ENCODE peak calls at places on chromosomes 6 and 20, in five cellular contexts. T, O, K, L and H are unnamed samples.

GRCh38 chr6:14151773-14152172 is 34.2 kb downstream of the CD83 start:
- DNase-seq in T (no peak), O (no peak), K (no peak), L (no peak), H (no peak)

GRCh38 chr6:37306026-37306425 is 47.8 kb upstream of the RNF8 start:
- DNase-seq in T (no peak), O (no peak), K (no peak), L (no peak), H (no peak)

GRCh38 chr6:116531675-116532570 is 13.6 kb downstream of the TRAPPC3L start:
- DNase-seq in T (peak; percentile 13), O (no peak), K (peak; percentile 54), L (peak; percentile 52), H (peak; percentile 73)

GRCh38 chr20:48128436-48128835 is 343.2 kb upstream of the SULF2 start:
- DNase-seq in T (no peak), O (peak; percentile 18), K (no peak), L (no peak), H (no peak)

GRCh38 chr20:61429458-61430227 is 177.6 kb downstream of the CDH4 start:
- DNase-seq in T (no peak), O (no peak), K (no peak), L (no peak), H (no peak)

GRCh38 chr6:56573142-56573541 is 69.5 kb downstream of the DST start:
- DNase-seq in T (no peak), O (no peak), K (no peak), L (no peak), H (no peak)

GRCh38 chr6:124968401-124968800 is 6.2 kb downstream of the RNF217 start:
- DNase-seq in T (no peak), O (no peak), K (no peak), L (no peak), H (no peak)

GRCh38 chr6:159943965-159944598 is 24.8 kb upstream of the IGF2R start:
- DNase-seq in T (no peak), O (no peak), K (no peak), L (no peak), H (peak; percentile 73)

GRCh38 chr6:299050-299980 is 7.0 kb downstream of the DUSP22 start:
- DNase-seq in T (no peak), O (no peak), K (no peak), L (no peak), H (no peak)

GRCh38 chr6:167826230-167827061 is at the start of gene AFDN:
- DNase-seq in T (peak; percentile 78), O (peak; percentile 91), K (peak; percentile 83), L (no peak), H (no peak)

GRCh38 chr6:106622412-106622811 is 6.9 kb downstream of the RTN4IP1 start:
- DNase-seq in T (no peak), O (no peak), K (no peak), L (no peak), H (no peak)

GRCh38 chr6:8061736-8062135 is 2.5 kb downstream of the BLOC1S5 start:
- DNase-seq in T (no peak), O (no peak), K (no peak), L (no peak), H (no peak)

GRCh38 chr6:10633216-10633615 is 61.2 kb downstream of the C6orf52 start:
- DNase-seq in T (no peak), O (no peak), K (no peak), L (peak; percentile 74), H (peak; percentile 92)

GRCh38 chr6:132684998-132685397 is 26.0 kb upstream of the TAAR1 start:
- DNase-seq in T (no peak), O (no peak), K (no peak), L (no peak), H (no peak)

GRCh38 chr6:132527791-132528190 is 10.3 kb upstream of the TAAR9 start:
- DNase-seq in T (no peak), O (no peak), K (no peak), L (peak; percentile 12), H (no peak)

GRCh38 chr20:62329389-62330377 is 26.9 kb downstream of the ADRM1 start:
- DNase-seq in T (no peak), O (no peak), K (no peak), L (no peak), H (no peak)

GRCh38 chr20:2237059-2237458 is 58.7 kb upstream of the TGM3 start:
- DNase-seq in T (peak; percentile 34), O (no peak), K (peak; percentile 34), L (peak; percentile 12), H (no peak)

GRCh38 chr20:58891076-58891685 is 38.7 kb downstream of the GNAS start:
- DNase-seq in T (peak; percentile 74), O (peak; percentile 93), K (peak; percentile 86), L (no peak), H (peak; percentile 56)

GRCh38 chr6:98958791-98959190 is 11.0 kb upstream of the FBXL4 start:
- DNase-seq in T (peak; percentile 5), O (no peak), K (no peak), L (no peak), H (no peak)

GRCh38 chr6:142821860-142822259 is 123.1 kb downstream of the HIVEP2 start:
- DNase-seq in T (peak; percentile 32), O (no peak), K (no peak), L (no peak), H (no peak)

GRCh38 chr6:170075659-170076223 is 215.1 kb downstream of the DLL1 start:
- DNase-seq in T (no peak), O (no peak), K (peak; percentile 8), L (no peak), H (no peak)

GRCh38 chr20:58634818-58635665 is 16.0 kb upstream of the STX16 start:
- DNase-seq in T (no peak), O (peak; percentile 66), K (no peak), L (no peak), H (no peak)

GRCh38 chr6:157045831-157046454 is 268.8 kb downstream of the ARID1B start:
- DNase-seq in T (no peak), O (no peak), K (no peak), L (no peak), H (no peak)

GRCh38 chr6:37516920-37517405 is 17.3 kb upstream of the CCDC167 start:
- DNase-seq in T (no peak), O (no peak), K (no peak), L (no peak), H (no peak)

GRCh38 chr6:36556281-36556680 is 9.0 kb upstream of the STK38 start:
- DNase-seq in T (no peak), O (no peak), K (no peak), L (no peak), H (peak; percentile 13)

GRCh38 chr20:15257471-15257870 is 920.1 kb upstream of the FLRT3 start:
- DNase-seq in T (no peak), O (no peak), K (no peak), L (no peak), H (no peak)

GRCh38 chr20:13348301-13349239 is 127.5 kb downstream of the ISM1 start:
- DNase-seq in T (no peak), O (no peak), K (no peak), L (no peak), H (no peak)

GRCh38 chr6:127967708-127968107 is 66.8 kb upstream of the THEMIS start:
- DNase-seq in T (no peak), O (no peak), K (no peak), L (no peak), H (no peak)

GRCh38 chr20:62104791-62105345 is 17.4 kb upstream of the LSM14B start:
- DNase-seq in T (peak; percentile 53), O (no peak), K (peak; percentile 41), L (no peak), H (no peak)

GRCh38 chr20:33470866-33471265 is 19.0 kb upstream of the CBFA2T2 start:
- DNase-seq in T (no peak), O (no peak), K (no peak), L (no peak), H (no peak)

GRCh38 chr6:130893277-130893676 is 66.1 kb downstream of the SMLR1 start:
- DNase-seq in T (no peak), O (no peak), K (no peak), L (no peak), H (no peak)

GRCh38 chr6:36998723-36999466 is 6.6 kb upstream of the FGD2 start:
- DNase-seq in T (no peak), O (no peak), K (no peak), L (no peak), H (no peak)

GRCh38 chr6:100112855-100113508 is 119.0 kb upstream of the MCHR2 start:
- DNase-seq in T (no peak), O (no peak), K (no peak), L (no peak), H (no peak)
- TF ChIP-seq CTCF in T (no peak), O (no peak), K (no peak), L (no peak), H (no peak)

DNA sequence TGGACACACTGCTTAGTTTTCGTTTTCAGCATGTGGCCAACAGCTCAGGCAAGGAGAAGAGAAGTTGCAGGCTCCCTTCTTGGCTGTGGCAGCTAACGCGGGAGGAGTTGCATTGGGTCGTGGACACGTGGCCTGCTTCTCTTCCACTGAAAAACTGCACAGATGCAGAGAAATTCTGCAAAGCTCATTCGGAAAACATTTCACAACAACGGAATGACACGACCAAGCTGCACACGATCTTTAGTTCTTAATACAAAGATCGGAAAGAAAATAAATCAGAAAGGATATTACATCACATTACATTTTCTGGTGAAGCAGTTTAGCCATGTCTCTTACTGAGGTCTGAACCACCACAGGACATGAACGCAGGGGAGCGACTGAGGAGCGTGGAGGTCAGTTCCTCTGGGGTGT is 178.4 kb downstream of the THBS2 start:
- DNase-seq in T (no peak), O (peak; percentile 97), K (peak; percentile 60), L (no peak), H (no peak)
- TF ChIP-seq POLR2AphosphoS5 in T (no peak), O (peak; percentile 90), K (peak; percentile 86), L (no peak), H (no peak)

DNA sequence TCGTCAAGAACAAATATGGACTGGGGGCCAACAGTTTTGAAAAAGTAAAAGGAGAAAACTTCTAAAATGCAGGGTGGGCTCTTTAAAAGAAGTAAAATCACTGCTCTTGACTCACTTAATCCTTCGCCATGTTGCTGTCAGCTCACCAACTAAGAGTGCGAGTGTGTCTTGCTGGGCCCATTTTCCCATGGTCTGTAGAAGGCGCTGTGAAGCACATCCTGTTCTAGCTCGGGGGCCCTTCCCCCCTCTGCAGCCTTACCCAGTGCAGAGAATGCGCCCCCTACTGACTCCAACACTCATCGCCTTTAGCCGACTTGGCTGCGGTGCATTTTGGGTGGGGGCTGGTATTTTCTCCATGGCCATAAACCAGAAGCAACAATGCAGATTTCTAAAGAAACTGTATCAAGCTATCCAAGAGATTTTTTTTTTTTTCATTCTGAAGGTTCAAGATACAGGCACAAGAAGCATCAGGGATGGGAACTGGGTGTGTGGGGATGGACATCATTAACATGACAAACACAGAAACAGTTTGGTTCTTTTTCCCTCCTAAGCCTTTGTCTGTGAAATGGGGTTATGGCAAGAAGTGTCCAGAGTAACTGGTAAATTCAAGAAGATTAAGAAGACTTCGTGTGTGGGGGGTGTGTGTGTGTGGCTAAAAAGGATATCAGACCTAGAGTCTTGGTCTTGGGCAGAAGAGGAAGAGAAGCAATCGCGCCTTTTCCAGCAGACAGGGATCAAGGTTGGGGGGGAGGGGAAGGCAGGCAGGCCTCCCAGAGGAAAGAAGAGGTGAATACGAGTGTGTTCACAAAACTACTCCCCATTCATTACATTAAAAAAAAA is 1.7 kb downstream of the ADNP start:
- DNase-seq in T (peak; percentile 91), O (peak; percentile 94), K (peak; percentile 94), L (peak; percentile 89), H (peak; percentile 88)
- H3K27ac ChIP-seq in T (peak overlapping the region; percentile 98), O (peak overlapping the region; percentile 95), K (peak overlapping the region; percentile 86), L (peak overlapping the region; percentile 92), H (peak overlapping the region; percentile 89)

DNA sequence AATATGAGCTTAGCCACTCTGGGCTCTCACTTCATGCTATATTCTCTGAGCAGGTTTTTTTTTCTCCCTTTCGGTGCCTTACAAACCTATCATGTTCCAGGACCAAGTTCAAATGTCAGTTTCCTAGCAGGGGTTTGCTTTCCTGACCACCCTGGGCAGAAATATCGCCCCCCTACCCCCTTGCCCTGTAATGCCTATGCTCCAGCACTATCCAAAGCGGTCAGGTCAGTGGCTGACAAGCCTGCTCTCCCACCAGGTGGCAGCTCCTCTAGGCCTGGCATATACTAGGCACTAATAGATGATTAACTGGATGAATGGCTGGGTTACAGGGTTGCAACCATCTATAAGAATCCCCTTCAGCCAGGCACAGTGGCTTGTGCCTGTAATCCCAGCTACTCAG is 25.7 kb upstream of the AAR2 start:
- DNase-seq in T (no peak), O (no peak), K (no peak), L (no peak), H (no peak)
- TF ChIP-seq CTCF in T (no peak), O (no peak), K (no peak), L (no peak), H (no peak)